ENCODE peak calls at places on chromosomes 16 and 17, in four cellular contexts. W is A673; F is CD8-positive, alpha-beta memory T cell; C is A549. G is an unnamed sample. For H3K4me1, the result is how much of the 10 kb centered on the place peaks cover.

GRCh38 chr16:15618392-15618791 is 24.6 kb downstream of the MARF1 start:
- DNase-seq in W (no peak), F (no peak), C (no peak), G (no peak)

GRCh38 chr16:31700200-31700529 is 172.5 kb downstream of the AHSP start:
- DNase-seq in W (no peak), F (no peak), C (no peak), G (no peak)

GRCh38 chr16:12235110-12235509 is 258.6 kb downstream of the SNX29 start:
- DNase-seq in W (peak), F (no peak), C (no peak), G (no peak)

GRCh38 chr17:74916851-74917199 is 6.2 kb downstream of the USH1G start:
- DNase-seq in W (no peak), F (no peak), C (no peak), G (no peak)

GRCh38 chr16:83923581-83924365 is 24.9 kb downstream of the MLYCD start:
- DNase-seq in W (no peak), F (no peak), C (no peak), G (no peak)

GRCh38 chr17:50589112-50589712 is 28.7 kb downstream of the CACNA1G start:
- DNase-seq in W (no peak), F (no peak), C (no peak), G (no peak)

GRCh38 chr16:55588799-55589198 is 22.3 kb downstream of the CAPNS2 start:
- DNase-seq in W (no peak), F (no peak), C (no peak), G (no peak)

GRCh38 chr16:69182730-69183416 is 4.1 kb upstream of the SNTB2 start:
- DNase-seq in W (no peak), F (no peak), C (no peak), G (no peak)

GRCh38 chr16:86932130-86932982 is 354.0 kb downstream of the FOXL1 start:
- DNase-seq in W (no peak), F (no peak), C (no peak), G (no peak)

GRCh38 chr17:75707096-75707720 is 14.1 kb upstream of the ITGB4 start:
- DNase-seq in W (no peak), F (no peak), C (peak), G (no peak)

GRCh38 chr17:1022278-1023024 is 25.5 kb downstream of the TIMM22 start:
- DNase-seq in W (no peak), F (no peak), C (no peak), G (no peak)

GRCh38 chr17:17681187-17681743 is at the start of gene RAI1:
- DNase-seq in W (peak), F (peak), C (peak), G (peak)

GRCh38 chr16:47731252-47731651 is 270.1 kb downstream of the PHKB start:
- DNase-seq in W (no peak), F (no peak), C (no peak), G (no peak)

GRCh38 chr16:50025544-50025931 is 513 bp downstream of the CNEP1R1 start:
- DNase-seq in W (peak), F (peak), C (no peak), G (no peak)

GRCh38 chr17:76732734-76733617 is 4.2 kb downstream of the SRSF2 start:
- DNase-seq in W (no peak), F (no peak), C (no peak), G (no peak)

GRCh38 chr16:87344931-87345631 is 27.9 kb upstream of the C16orf95 start:
- DNase-seq in W (peak), F (peak), C (no peak), G (no peak)

GRCh38 chr17:77440571-77440981 is 299.8 kb downstream of the SEC14L1 start:
- DNase-seq in W (no peak), F (no peak), C (no peak), G (no peak)

GRCh38 chr17:75557075-75557851 is 30.3 kb upstream of the MYO15B start:
- DNase-seq in W (no peak), F (no peak), C (peak), G (peak)

GRCh38 chr16:9384141-9384540 is 292.7 kb downstream of the HAPSTR1 start:
- DNase-seq in W (no peak), F (no peak), C (no peak), G (no peak)

GRCh38 chr17:57541472-57542394 is 203.4 kb downstream of the CCDC182 start:
- DNase-seq in W (peak), F (no peak), C (peak), G (no peak)

GRCh38 chr17:56510554-56511342 is 82.8 kb upstream of the NOG start:
- DNase-seq in W (no peak), F (no peak), C (no peak), G (no peak)

GRCh38 chr16:13962232-13962631 is 42.3 kb downstream of the ERCC4 start:
- DNase-seq in W (no peak), F (no peak), C (no peak), G (no peak)

GRCh38 chr16:13958438-13958837 is 38.5 kb downstream of the ERCC4 start:
- DNase-seq in W (no peak), F (no peak), C (peak), G (no peak)

GRCh38 chr16:13957197-13958078 is 37.5 kb downstream of the ERCC4 start:
- DNase-seq in W (peak), F (no peak), C (peak), G (peak)

GRCh38 chr16:13959626-13960025 is 39.7 kb downstream of the ERCC4 start:
- DNase-seq in W (no peak), F (no peak), C (no peak), G (no peak)

GRCh38 chr16:13961099-13961811 is 41.3 kb downstream of the ERCC4 start:
- DNase-seq in W (peak), F (no peak), C (peak), G (no peak)
- H3K4me1 ChIP-seq in W (under half), F (under half), C (under half), G (under half)

DNA sequence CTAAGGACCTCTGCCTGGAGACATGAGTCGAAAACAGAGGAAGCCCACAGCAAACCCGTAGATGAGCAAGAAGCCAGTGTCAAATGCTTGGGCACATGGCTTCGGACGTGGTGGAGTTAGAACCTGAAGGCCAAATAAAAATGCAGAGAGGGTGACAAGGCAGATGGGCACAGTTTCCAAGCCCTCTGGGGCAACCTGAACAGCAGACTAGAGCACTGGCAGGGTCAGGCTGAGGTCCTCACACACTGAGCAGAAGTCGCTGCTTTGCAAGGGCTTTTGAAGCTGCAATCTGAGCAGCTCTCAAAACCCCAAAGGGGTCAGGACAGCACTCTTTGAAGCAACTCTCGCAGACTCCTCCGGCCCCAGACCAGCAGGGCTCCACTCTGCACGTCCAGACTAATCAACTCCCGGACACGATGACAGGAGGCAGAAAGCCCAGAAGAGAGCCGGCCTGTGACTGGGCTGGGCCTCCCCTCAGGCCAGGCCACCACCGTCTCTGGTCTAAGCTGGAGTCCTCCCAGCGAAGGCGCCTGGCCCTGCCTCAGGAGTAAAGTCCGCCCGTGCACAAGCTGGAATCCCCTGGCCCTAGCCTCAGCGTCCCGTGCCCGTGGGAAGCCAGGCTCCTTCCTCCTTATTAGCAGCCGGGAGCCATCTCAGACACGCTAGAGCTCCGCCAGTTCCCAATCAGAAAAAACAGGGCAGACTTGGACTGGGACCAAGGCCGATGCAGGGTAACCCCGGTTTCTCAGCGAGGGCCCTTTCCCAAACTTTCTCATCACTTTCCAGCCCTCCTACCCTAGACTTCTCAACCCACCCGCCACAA is 924 bp downstream of the SMARCD2 start:
- DNase-seq in W (no peak), F (no peak), C (no peak), G (peak)
- H3K4me1 ChIP-seq in W (under half), F (under half), C (under half), G (under half)

GRCh38 chr16:88864099-88864498 is 2.4 kb downstream of the PABPN1L start:
- DNase-seq in W (no peak), F (no peak), C (no peak), G (no peak)

GRCh38 chr16:88864521-88864920 is 1.9 kb downstream of the PABPN1L start:
- DNase-seq in W (no peak), F (no peak), C (no peak), G (no peak)

GRCh38 chr16:88865742-88866141 is 718 bp downstream of the PABPN1L start:
- DNase-seq in W (no peak), F (no peak), C (no peak), G (no peak)

GRCh38 chr16:88866151-88866920 is at the start of gene PABPN1L:
- DNase-seq in W (no peak), F (no peak), C (no peak), G (no peak)

DNA sequence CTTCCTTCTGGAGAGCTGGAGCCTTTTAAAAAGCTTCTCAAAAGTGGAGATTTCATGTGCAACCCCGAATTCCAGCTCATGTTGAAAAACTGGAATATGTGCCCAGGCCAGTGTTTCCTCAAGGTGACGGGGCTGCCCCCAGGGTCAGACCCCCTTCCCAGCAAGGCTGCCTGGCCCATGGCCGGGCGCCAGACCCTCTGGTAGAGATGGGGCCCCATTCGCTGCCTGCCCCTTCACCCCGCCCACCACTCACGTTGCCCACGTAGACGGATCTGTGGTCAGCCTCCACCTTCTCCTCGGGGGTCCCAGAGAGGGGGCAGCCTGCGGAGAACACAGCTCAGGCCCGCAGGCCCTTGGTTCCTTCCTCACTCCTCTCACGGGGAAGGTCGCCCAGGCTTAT is 1.1 kb downstream of the PABPN1L start:
- DNase-seq in W (no peak), F (no peak), C (no peak), G (no peak)
- H3K4me1 ChIP-seq in W (under half), F (under half), C (under half), G (under half)

GRCh38 chr16:3954411-3954921 is 74.0 kb upstream of the CREBBP start:
- DNase-seq in W (peak), F (no peak), C (no peak), G (no peak)
- H3K4me1 ChIP-seq in W (under half), F (under half), C (under half), G (under half)